ENCODE peak calls at places on chromosome 4, in four cellular contexts. P is thoracic aorta, T is left lung, Y is brain microvascular endothelial cell. W is an unnamed sample.

GRCh38 chr4:124727331-124727730 is 14.8 kb upstream of the ANKRD50 start:
- DNase-seq in T (no peak), P (no peak), Y (no peak), W (no peak)

GRCh38 chr4:173494013-173494970 is 35.7 kb downstream of the HAND2 start:
- DNase-seq in Y (peak), T (peak), P (no peak), W (no peak)

GRCh38 chr4:139015948-139016451 is 419 bp downstream of the NOCT start:
- DNase-seq in T (peak), Y (no peak), P (no peak), W (peak)

GRCh38 chr4:82555279-82555678 is 6.5 kb downstream of the TMEM150C start:
- DNase-seq in T (no peak), Y (no peak), P (no peak), W (no peak)

GRCh38 chr4:10072420-10073017 is 44.1 kb downstream of the WDR1 start:
- DNase-seq in T (no peak), P (no peak), Y (no peak), W (no peak)

GRCh38 chr4:162443510-162443909 is 279.7 kb upstream of the FSTL5 start:
- DNase-seq in Y (no peak), T (no peak), P (no peak), W (no peak)

GRCh38 chr4:118776166-118776954 is 59.6 kb downstream of the SEC24D start:
- DNase-seq in P (no peak), Y (peak), T (no peak), W (no peak)

GRCh38 chr4:89109841-89110540 is 1.3 kb upstream of the TIGD2 start:
- DNase-seq in T (no peak), Y (no peak), P (no peak), W (no peak)

GRCh38 chr4:167595898-167596297 is 361.6 kb upstream of the SPOCK3 start:
- DNase-seq in Y (no peak), T (no peak), P (no peak), W (no peak)

GRCh38 chr4:110970642-110971041 is 347.8 kb upstream of the PITX2 start:
- DNase-seq in Y (peak), P (no peak), T (no peak), W (no peak)

GRCh38 chr4:82652062-82652461 is 90.3 kb upstream of the TMEM150C start:
- DNase-seq in Y (no peak), P (no peak), T (no peak), W (no peak)

GRCh38 chr4:109730294-109731051 is 603 bp upstream of the PLA2G12A start:
- DNase-seq in T (peak), P (peak), Y (peak), W (peak)

GRCh38 chr4:152534541-152535231 is 1.2 kb downstream of the FBXW7 start:
- DNase-seq in T (peak), P (no peak), Y (no peak), W (no peak)

GRCh38 chr4:54843106-54843505 is 185.3 kb downstream of the KIT start:
- DNase-seq in T (peak), P (no peak), Y (no peak), W (no peak)

GRCh38 chr4:1234811-1235292 is 14.1 kb downstream of the CTBP1 start:
- DNase-seq in Y (no peak), T (peak), P (no peak), W (peak)

GRCh38 chr4:159269956-159270355 is 167.1 kb downstream of the RAPGEF2 start:
- DNase-seq in T (no peak), Y (no peak), P (no peak), W (no peak)

GRCh38 chr4:152807294-152807829 is 27.6 kb downstream of the ARFIP1 start:
- DNase-seq in Y (no peak), T (no peak), P (no peak), W (no peak)

GRCh38 chr4:175306436-175306835 is 388.3 kb downstream of the ADAM29 start:
- DNase-seq in T (no peak), P (no peak), Y (no peak), W (no peak)

GRCh38 chr4:16464651-16465050 is 238.4 kb upstream of the TAPT1 start:
- DNase-seq in P (no peak), T (no peak), Y (no peak), W (no peak)

GRCh38 chr4:105474110-105474518 is 252 bp upstream of the PPA2 start:
- DNase-seq in Y (peak), P (peak), T (peak), W (peak)

GRCh38 chr4:139223682-139224317 is 46.8 kb upstream of the ELF2 start:
- DNase-seq in P (no peak), T (no peak), Y (peak), W (no peak)

DNA sequence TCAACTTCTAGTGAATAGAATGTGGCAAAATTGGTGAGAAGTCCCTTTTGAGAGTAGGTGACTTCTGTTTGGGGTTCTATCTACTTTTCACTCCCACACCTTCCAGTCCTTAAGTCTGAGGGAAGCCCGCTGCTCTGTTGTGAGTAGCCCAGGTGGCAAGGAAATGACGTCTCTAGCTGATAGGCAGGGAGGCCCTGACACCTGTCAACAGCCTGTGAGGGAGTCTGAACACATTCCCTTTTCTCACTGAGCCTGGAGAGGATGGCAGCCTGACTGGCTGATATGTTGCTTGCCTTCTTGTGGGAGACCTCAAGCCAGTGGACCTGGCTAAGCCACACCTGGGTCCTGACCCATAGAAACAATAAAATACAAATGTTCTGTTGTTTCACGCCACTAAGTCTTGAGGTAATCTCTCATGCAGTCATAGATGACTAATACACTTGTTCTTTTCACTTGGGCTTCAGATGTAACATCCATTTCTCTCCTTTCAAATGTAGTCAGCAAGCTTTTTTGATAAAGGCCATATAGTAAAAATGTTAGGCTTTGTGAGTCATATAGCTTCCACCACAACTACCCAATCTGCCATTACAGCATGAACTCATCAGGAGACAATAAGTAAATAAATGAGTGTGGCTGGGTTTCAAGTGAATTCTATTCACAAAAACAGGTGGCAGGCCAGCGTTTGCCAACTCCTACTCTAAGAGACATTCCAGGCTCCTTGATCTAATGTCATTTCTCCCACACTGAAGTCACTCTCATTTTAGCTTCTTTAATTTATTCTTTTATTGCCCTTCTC is 265.0 kb upstream of the MAD2L1 start:
- DNase-seq in P (no peak), Y (no peak), T (no peak), W (no peak)
- H3K4me3 ChIP-seq in P (no peak), Y (no peak), T (no peak), W (no peak)

GRCh38 chr4:142549726-142550463 is 296.2 kb downstream of the INPP4B start:
- DNase-seq in T (no peak), P (no peak), Y (peak), W (no peak)
- H3K27ac ChIP-seq in T (no peak), P (no peak), Y (peak), W (no peak)

GRCh38 chr4:5395781-5396180 is 312.6 kb downstream of the EVC2 start:
- DNase-seq in Y (no peak), P (no peak), T (no peak), W (no peak)

GRCh38 chr4:5398056-5398455 is 310.3 kb downstream of the EVC2 start:
- DNase-seq in T (no peak), Y (no peak), P (no peak), W (no peak)

GRCh38 chr4:5404073-5404472 is 304.3 kb downstream of the EVC2 start:
- DNase-seq in Y (no peak), P (no peak), T (no peak), W (no peak)

GRCh38 chr4:5399790-5400421 is 308.5 kb downstream of the EVC2 start:
- DNase-seq in T (no peak), P (no peak), Y (peak), W (no peak)
- TF ChIP-seq CTCF in T (peak), P (no peak), Y (peak), W (no peak)

GRCh38 chr4:137523329-137523728 is 9.0 kb downstream of the PCDH18 start:
- DNase-seq in Y (no peak), T (no peak), P (no peak), W (no peak)

GRCh38 chr4:137524642-137525384 is 7.5 kb downstream of the PCDH18 start:
- DNase-seq in Y (no peak), T (no peak), P (no peak), W (no peak)

GRCh38 chr4:137529432-137529831 is 2.9 kb downstream of the PCDH18 start:
- DNase-seq in P (no peak), T (no peak), Y (no peak), W (no peak)

GRCh38 chr4:137530176-137530575 is 2.1 kb downstream of the PCDH18 start:
- DNase-seq in Y (peak), P (no peak), T (no peak), W (no peak)

GRCh38 chr4:137526681-137527080 is 5.6 kb downstream of the PCDH18 start:
- DNase-seq in P (no peak), T (no peak), Y (no peak), W (no peak)
- H3K4me3 ChIP-seq in P (peak), T (no peak), Y (no peak), W (peak)

GRCh38 chr4:128061566-128062536 is 739 bp downstream of the LARP1B start:
- DNase-seq in T (peak), Y (peak), P (no peak), W (peak)
- H3K27ac ChIP-seq in T (peak), Y (peak), P (peak), W (peak)

DNA sequence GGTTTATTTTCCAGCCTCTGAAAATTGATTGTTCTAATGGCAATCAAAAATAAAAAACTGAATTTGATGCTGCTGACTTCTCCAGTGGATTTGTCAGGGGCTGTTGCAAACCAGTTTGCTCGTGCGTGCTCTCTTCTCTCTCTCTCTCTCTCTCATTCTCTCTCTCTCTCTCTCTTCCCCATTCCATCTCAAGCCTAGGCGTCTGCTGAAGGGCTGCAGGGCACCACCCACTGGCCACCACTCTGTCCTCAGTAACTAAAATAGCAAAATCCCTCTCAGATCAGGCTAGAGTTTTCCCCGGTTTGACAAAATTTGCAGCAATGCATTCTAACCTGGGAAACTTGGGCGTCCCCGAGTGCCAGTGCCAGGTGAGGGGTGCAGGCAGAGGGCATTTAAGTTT is 19.4 kb downstream of the NKX6-1 start:
- DNase-seq in T (no peak), P (no peak), Y (no peak), W (no peak)
- TF ChIP-seq CTCF in T (no peak), P (no peak), Y (peak), W (no peak)